ENCODE peak calls at places on chromosomes 7 and 10, in five cellular contexts. D is effector CD4-positive, alpha-beta T cell; U is activated CD4-positive, alpha-beta T cell treated with anti-CD3 and anti-CD28 coated beads, Interleukin-2, amount 10 ng/mL, durations not matched to agents 7 days and 5 days; F is Ammon's horn; M is type B pancreatic cell. P is an unnamed sample.
A peak's percentile ranks its signal among the peaks of the same experiment; 100 is the strongest.

GRCh38 chr7:47489624-47490023 is 92.3 kb downstream of the TNS3 start:
- DNase-seq in D (no peak), U (no peak), M (no peak), F (no peak), P (no peak)

GRCh38 chr10:130167707-130168106 is 31.5 kb downstream of the GLRX3 start:
- DNase-seq in F (no peak), U (no peak), D (no peak), M (no peak), P (no peak)

GRCh38 chr10:101229275-101230184 is at the start of gene LBX1:
- DNase-seq in U (no peak), F (no peak), D (no peak), M (no peak), P (no peak)

GRCh38 chr10:86971146-86971991 is 3.1 kb downstream of the ADIRF start:
- DNase-seq in U (peak; percentile 84), M (no peak), D (peak; percentile 89), F (no peak), P (peak; percentile 87)

GRCh38 chr7:99061001-99061779 is 82.7 kb downstream of the SMURF1 start:
- DNase-seq in F (no peak), M (no peak), U (no peak), D (no peak), P (no peak)

GRCh38 chr7:88111842-88112385 is 107.9 kb downstream of the SRI start:
- DNase-seq in M (no peak), D (no peak), U (no peak), F (no peak), P (no peak)

GRCh38 chr10:62007145-62007544 is 105.6 kb downstream of the ARID5B start:
- DNase-seq in M (no peak), F (no peak), D (no peak), U (no peak), P (no peak)

GRCh38 chr7:47477191-47478016 is 104.5 kb downstream of the TNS3 start:
- DNase-seq in D (no peak), U (no peak), M (no peak), F (no peak), P (no peak)

GRCh38 chr10:97648557-97649404 is 8.3 kb downstream of the PI4K2A start:
- DNase-seq in U (peak; percentile 25), M (no peak), F (peak; percentile 60), D (peak; percentile 11), P (peak; percentile 7)

GRCh38 chr10:73220989-73221388 is 26.1 kb downstream of the DNAJC9 start:
- DNase-seq in D (no peak), F (no peak), M (no peak), U (no peak), P (no peak)

GRCh38 chr10:30472414-30473155 is 38.6 kb downstream of the MAP3K8 start:
- DNase-seq in F (no peak), U (no peak), D (no peak), M (peak; percentile 55), P (no peak)

GRCh38 chr7:142774826-142775225 is 4.1 kb downstream of the PRSS2 start:
- DNase-seq in F (no peak), M (no peak), U (no peak), D (no peak), P (no peak)

GRCh38 chr10:118241229-118242137 is 100.6 kb downstream of the FAM204A start:
- DNase-seq in U (peak; percentile 69), M (peak; percentile 84), D (peak; percentile 54), F (peak; percentile 92), P (peak; percentile 41)

GRCh38 chr7:121504478-121504877 is 108.4 kb upstream of the FAM3C start:
- DNase-seq in M (no peak), D (no peak), U (no peak), F (no peak), P (no peak)

GRCh38 chr7:92758796-92759431 is 77.5 kb downstream of the CDK6 start:
- DNase-seq in D (no peak), U (no peak), F (no peak), M (no peak), P (no peak)

GRCh38 chr10:65065278-65065677 is 1544.1 kb downstream of the REEP3 start:
- DNase-seq in U (no peak), D (no peak), F (no peak), M (no peak), P (no peak)

GRCh38 chr7:6575246-6576023 is 1.8 kb upstream of the ZDHHC4 start:
- DNase-seq in D (no peak), M (no peak), U (no peak), F (no peak), P (no peak)

GRCh38 chr10:30782543-30783461 is 153.2 kb upstream of the LYZL2 start:
- DNase-seq in D (no peak), F (peak; percentile 31), U (no peak), M (no peak), P (no peak)

GRCh38 chr10:1569208-1569607 is 168.1 kb downstream of the ADARB2 start:
- DNase-seq in D (no peak), U (no peak), M (no peak), F (no peak), P (no peak)

GRCh38 chr7:67371429-67372305 is 375.0 kb downstream of the TYW1 start:
- DNase-seq in U (peak; percentile 65), F (peak; percentile 83), D (peak; percentile 29), M (peak; percentile 74), P (peak; percentile 7)

GRCh38 chr7:43439631-43440401 is 143.1 kb upstream of the STK17A start:
- DNase-seq in D (peak; percentile 22), F (peak; percentile 47), M (no peak), U (peak; percentile 59), P (peak; percentile 10)

GRCh38 chr10:121722665-121723064 is 124.4 kb upstream of the FGFR2 start:
- DNase-seq in F (no peak), D (no peak), U (no peak), M (no peak), P (no peak)

GRCh38 chr10:29698766-29699490 is 64.2 kb upstream of the SVIL start:
- DNase-seq in D (no peak), U (no peak), F (no peak), M (no peak), P (no peak)

GRCh38 chr7:229184-229964 is 37.0 kb downstream of the FAM20C start:
- DNase-seq in M (no peak), D (no peak), U (no peak), F (peak; percentile 85), P (no peak)

GRCh38 chr7:86002858-86003257 is 640.9 kb upstream of the GRM3 start:
- DNase-seq in D (no peak), M (no peak), U (no peak), F (no peak), P (no peak)

GRCh38 chr10:119817991-119818888 is 54.4 kb downstream of the MCMBP start:
- DNase-seq in F (peak; percentile 53), M (peak; percentile 94), U (peak; percentile 10), D (peak; percentile 4), P (peak; percentile 2)

GRCh38 chr7:111092406-111093160 is 1.7 kb downstream of the LRRN3 start:
- DNase-seq in D (no peak), F (no peak), U (no peak), M (no peak), P (no peak)